ENCODE peak calls at places on chromosome 16, in four cellular contexts. G is naive thymus-derived CD8-positive, alpha-beta T cell; Q is IMR-90; O is kidney tubule cell. B is an unnamed sample.

GRCh38 chr16:19769239-19769638 is 51.2 kb downstream of the IQCK start:
- DNase-seq in G (no peak), Q (no peak), O (no peak), B (no peak)

GRCh38 chr16:29698484-29699323 is 19.7 kb downstream of the QPRT start:
- DNase-seq in G (no peak), Q (no peak), O (no peak), B (no peak)

GRCh38 chr16:71883849-71884638 is at the start of gene ZNF821:
- DNase-seq in G (peak), Q (peak), O (peak), B (peak)

GRCh38 chr16:68247400-68247799 is 2.2 kb downstream of the PLA2G15 start:
- DNase-seq in G (no peak), Q (no peak), O (no peak), B (no peak)

GRCh38 chr16:25996052-25996451 is 304.3 kb downstream of the HS3ST4 start:
- DNase-seq in G (no peak), Q (no peak), O (no peak), B (no peak)

GRCh38 chr16:85524630-85525463 is 88.3 kb upstream of the GSE1 start:
- DNase-seq in G (no peak), Q (peak), O (no peak), B (no peak)

GRCh38 chr16:84876873-84877606 is 57.3 kb downstream of the CRISPLD2 start:
- DNase-seq in G (no peak), Q (no peak), O (no peak), B (no peak)

GRCh38 chr16:57519796-57520360 is 16.5 kb downstream of the CCDC102A start:
- DNase-seq in G (peak), Q (peak), O (peak), B (peak)

B was measured in effector memory CD8-positive, alpha-beta T cell.